ENCODE peak calls at places on chromosomes 12 and 14, in four cellular contexts. One of them, this sample, is unnamed.

GRCh38 chr12:114013601-114014345 is 47.6 kb upstream of the RBM19 start:
- DNase-seq in breast epithelium: no peak
- DNase-seq in spleen: no peak
- DNase-seq in heart right ventricle: peak
- DNase-seq in this sample: no peak

GRCh38 chr12:105067511-105068031 is 16.7 kb downstream of the ALDH1L2 start:
- DNase-seq in spleen: no peak
- DNase-seq in breast epithelium: no peak
- DNase-seq in heart right ventricle: no peak
- DNase-seq in this sample: no peak

GRCh38 chr14:64772394-64772950 is 68.2 kb downstream of the PLEKHG3 start:
- DNase-seq in heart right ventricle: no peak
- DNase-seq in breast epithelium: no peak
- DNase-seq in spleen: peak
- DNase-seq in this sample: no peak

GRCh38 chr12:103590271-103590670 is 3.2 kb downstream of the STAB2 start:
- DNase-seq in spleen: no peak
- DNase-seq in heart right ventricle: no peak
- DNase-seq in breast epithelium: no peak
- DNase-seq in this sample: no peak

GRCh38 chr12:115897718-115898117 is 379.8 kb downstream of the MED13L start:
- DNase-seq in breast epithelium: no peak
- DNase-seq in spleen: no peak
- DNase-seq in heart right ventricle: no peak
- DNase-seq in this sample: no peak

GRCh38 chr14:37665951-37666350 is 70.5 kb downstream of the TTC6 start:
- DNase-seq in spleen: no peak
- DNase-seq in breast epithelium: no peak
- DNase-seq in heart right ventricle: no peak
- DNase-seq in this sample: no peak

GRCh38 chr14:102194856-102195255 is 55.2 kb downstream of the WDR20 start:
- DNase-seq in heart right ventricle: no peak
- DNase-seq in breast epithelium: no peak
- DNase-seq in spleen: no peak
- DNase-seq in this sample: no peak

GRCh38 chr12:106710143-106710893 is 64.2 kb upstream of the RIC8B start:
- DNase-seq in heart right ventricle: no peak
- DNase-seq in spleen: no peak
- DNase-seq in breast epithelium: no peak
- DNase-seq in this sample: no peak

GRCh38 chr14:23884541-23884904 is 69.0 kb upstream of the DHRS4 start:
- DNase-seq in breast epithelium: no peak
- DNase-seq in spleen: no peak
- DNase-seq in heart right ventricle: no peak
- DNase-seq in this sample: no peak

GRCh38 chr12:53530920-53531319 is 23.6 kb upstream of the NPFF start:
- DNase-seq in breast epithelium: no peak
- DNase-seq in spleen: no peak
- DNase-seq in heart right ventricle: no peak
- DNase-seq in this sample: no peak

GRCh38 chr14:106378191-106378590 is 851.8 kb downstream of the TMEM121 start:
- DNase-seq in heart right ventricle: no peak
- DNase-seq in spleen: no peak
- DNase-seq in breast epithelium: no peak
- DNase-seq in this sample: no peak

GRCh38 chr14:33792387-33793368 is 158.2 kb downstream of the EGLN3 start:
- DNase-seq in spleen: peak
- DNase-seq in heart right ventricle: peak
- DNase-seq in breast epithelium: peak
- DNase-seq in this sample: peak

GRCh38 chr14:53865716-53866115 is 90.9 kb downstream of the BMP4 start:
- DNase-seq in heart right ventricle: no peak
- DNase-seq in spleen: no peak
- DNase-seq in breast epithelium: no peak
- DNase-seq in this sample: no peak

GRCh38 chr12:47068539-47068938 is 10.9 kb upstream of the PCED1B start:
- DNase-seq in spleen: no peak
- DNase-seq in breast epithelium: no peak
- DNase-seq in heart right ventricle: no peak
- DNase-seq in this sample: no peak

GRCh38 chr12:6122211-6122610 is 2.3 kb downstream of the VWF start:
- DNase-seq in spleen: no peak
- DNase-seq in breast epithelium: no peak
- DNase-seq in heart right ventricle: no peak
- DNase-seq in this sample: no peak

GRCh38 chr14:62428429-62429203 is 616.6 kb downstream of the KCNH5 start:
- DNase-seq in spleen: no peak
- DNase-seq in heart right ventricle: no peak
- DNase-seq in breast epithelium: no peak
- DNase-seq in this sample: no peak

GRCh38 chr14:35879141-35879648 is 53.1 kb downstream of the BRMS1L start:
- DNase-seq in heart right ventricle: no peak
- DNase-seq in breast epithelium: no peak
- DNase-seq in spleen: no peak
- DNase-seq in this sample: no peak

GRCh38 chr12:65556676-65557424 is 267.4 kb upstream of the HMGA2 start:
- DNase-seq in spleen: peak
- DNase-seq in breast epithelium: peak
- DNase-seq in heart right ventricle: peak
- DNase-seq in this sample: peak

GRCh38 chr12:74820324-74820723 is 282.7 kb downstream of the ATXN7L3B start:
- DNase-seq in spleen: no peak
- DNase-seq in breast epithelium: no peak
- DNase-seq in heart right ventricle: no peak
- DNase-seq in this sample: no peak

GRCh38 chr14:22071001-22071400 is 397.4 kb upstream of the OR4E1 start:
- DNase-seq in heart right ventricle: no peak
- DNase-seq in breast epithelium: no peak
- DNase-seq in spleen: peak
- DNase-seq in this sample: no peak

GRCh38 chr14:68247867-68248266 is 428.3 kb downstream of the RAD51B start:
- DNase-seq in breast epithelium: no peak
- DNase-seq in heart right ventricle: no peak
- DNase-seq in spleen: no peak
- DNase-seq in this sample: no peak

GRCh38 chr14:68247281-68247680 is 427.7 kb downstream of the RAD51B start:
- DNase-seq in heart right ventricle: no peak
- DNase-seq in spleen: no peak
- DNase-seq in breast epithelium: no peak
- DNase-seq in this sample: no peak

GRCh38 chr14:68246074-68246980 is 426.7 kb downstream of the RAD51B start:
- DNase-seq in heart right ventricle: peak
- DNase-seq in spleen: no peak
- DNase-seq in breast epithelium: no peak
- DNase-seq in this sample: no peak

GRCh38 chr14:68249534-68250517 is 430.2 kb downstream of the RAD51B start:
- DNase-seq in breast epithelium: no peak
- DNase-seq in heart right ventricle: no peak
- DNase-seq in spleen: no peak
- DNase-seq in this sample: no peak

DNA sequence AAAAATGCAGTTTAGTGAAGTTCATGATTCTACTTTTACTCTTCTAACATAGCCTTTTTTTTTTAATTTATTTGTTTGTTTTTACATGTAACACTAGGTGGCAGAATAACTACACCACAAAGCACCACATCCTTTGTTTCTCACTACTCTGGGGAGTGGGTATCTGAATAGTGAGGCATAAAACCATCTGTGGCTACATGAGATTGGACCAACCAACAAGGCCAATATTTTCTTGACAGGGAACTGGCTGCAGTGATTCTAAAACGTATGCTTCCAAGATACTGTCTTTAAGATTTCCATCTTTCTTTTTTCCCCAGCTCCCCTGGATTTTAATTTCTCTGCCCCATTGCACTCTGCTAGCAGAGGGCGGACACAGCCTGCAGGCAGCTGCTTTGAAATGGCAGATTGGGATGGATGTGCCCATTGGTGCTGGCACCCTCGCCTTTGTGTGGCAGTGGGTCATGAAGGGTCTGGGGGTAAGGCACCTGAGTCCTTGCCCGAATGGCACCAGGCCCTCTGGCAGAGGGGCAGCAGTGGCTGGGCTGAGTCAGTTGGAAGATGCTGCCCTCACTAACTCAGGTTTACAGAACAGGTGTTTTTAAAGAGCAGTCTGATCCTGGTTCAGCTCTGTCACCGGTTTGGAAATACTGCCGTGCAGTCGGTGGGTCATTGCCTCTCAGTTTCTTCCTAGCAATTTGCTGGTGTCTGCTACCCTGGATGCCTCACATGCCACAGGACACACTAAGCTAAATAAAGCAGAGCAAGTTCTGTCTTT is 429.1 kb downstream of the RAD51B start:
- DNase-seq in breast epithelium: no peak
- DNase-seq in heart right ventricle: peak
- DNase-seq in spleen: peak
- DNase-seq in this sample: peak
- TF ChIP-seq CTCF in breast epithelium: peak
- TF ChIP-seq CTCF in heart right ventricle: peak
- TF ChIP-seq CTCF in spleen: peak
- TF ChIP-seq CTCF in this sample: peak

GRCh38 chr12:26044007-26044394 is 80.8 kb downstream of the BHLHE41 start:
- DNase-seq in heart right ventricle: no peak
- DNase-seq in spleen: no peak
- DNase-seq in breast epithelium: no peak
- DNase-seq in this sample: no peak

GRCh38 chr12:26044592-26044991 is 80.2 kb downstream of the BHLHE41 start:
- DNase-seq in spleen: no peak
- DNase-seq in heart right ventricle: no peak
- DNase-seq in breast epithelium: no peak
- DNase-seq in this sample: no peak

GRCh38 chr12:26046203-26046602 is 78.6 kb downstream of the BHLHE41 start:
- DNase-seq in heart right ventricle: no peak
- DNase-seq in spleen: no peak
- DNase-seq in breast epithelium: no peak
- DNase-seq in this sample: no peak

GRCh38 chr12:26046886-26047285 is 78.0 kb downstream of the BHLHE41 start:
- DNase-seq in breast epithelium: no peak
- DNase-seq in heart right ventricle: no peak
- DNase-seq in spleen: no peak
- DNase-seq in this sample: no peak

DNA sequence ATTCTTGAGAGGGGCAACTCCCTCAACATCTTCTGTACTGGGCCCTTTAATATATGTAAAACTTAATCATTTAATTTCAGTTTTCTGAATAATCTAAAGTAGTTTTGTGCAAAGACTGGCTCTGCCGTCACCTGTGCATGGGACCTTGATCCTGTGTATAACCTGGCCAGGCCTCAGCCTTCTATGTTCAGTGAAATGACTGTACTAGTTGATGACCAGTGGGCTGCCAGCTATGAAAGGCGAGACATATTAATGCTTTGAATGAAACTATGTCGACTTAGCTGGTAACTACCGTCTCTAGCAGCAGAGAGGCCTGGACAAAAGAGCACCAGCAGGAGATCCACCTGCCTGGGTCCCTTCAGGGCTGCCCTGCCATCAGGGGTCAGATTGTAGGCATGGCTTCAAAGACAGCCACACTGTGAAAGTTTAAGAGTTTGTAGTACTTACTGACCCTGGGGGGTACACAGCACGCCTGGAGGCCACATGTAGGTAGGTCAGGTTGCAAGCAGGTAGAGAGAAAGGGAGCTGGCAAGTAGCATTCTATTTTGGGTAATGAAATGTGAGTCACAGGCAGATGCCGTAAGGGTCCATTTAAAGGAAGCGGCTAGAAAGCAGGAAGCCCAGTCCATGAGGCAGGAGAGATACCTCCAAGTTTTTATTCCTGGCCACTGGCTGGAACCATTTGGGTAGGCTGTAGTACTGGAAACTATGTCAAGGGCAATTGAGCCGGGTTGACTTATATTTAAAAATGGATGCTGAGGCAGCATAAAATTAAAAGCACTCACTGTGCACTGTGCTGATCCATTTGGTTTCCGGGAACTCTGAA is 77.2 kb downstream of the BHLHE41 start:
- DNase-seq in spleen: no peak
- DNase-seq in breast epithelium: no peak
- DNase-seq in heart right ventricle: peak
- DNase-seq in this sample: no peak
- H3K4me3 ChIP-seq in spleen: no peak
- H3K4me3 ChIP-seq in breast epithelium: no peak
- H3K4me3 ChIP-seq in heart right ventricle: no peak
- H3K4me3 ChIP-seq in this sample: no peak

GRCh38 chr12:1500095-1500801 is 94.1 kb downstream of the FBXL14 start:
- DNase-seq in heart right ventricle: peak
- DNase-seq in spleen: no peak
- DNase-seq in breast epithelium: no peak
- DNase-seq in this sample: no peak

GRCh38 chr12:1498199-1498740 is 96.1 kb downstream of the FBXL14 start:
- DNase-seq in breast epithelium: no peak
- DNase-seq in spleen: no peak
- DNase-seq in heart right ventricle: no peak
- DNase-seq in this sample: no peak

GRCh38 chr12:1497161-1497560 is 97.2 kb downstream of the FBXL14 start:
- DNase-seq in breast epithelium: no peak
- DNase-seq in heart right ventricle: no peak
- DNase-seq in spleen: no peak
- DNase-seq in this sample: no peak

GRCh38 chr12:1501001-1501400 is 93.4 kb downstream of the FBXL14 start:
- DNase-seq in breast epithelium: no peak
- DNase-seq in spleen: no peak
- DNase-seq in heart right ventricle: no peak
- DNase-seq in this sample: no peak

DNA sequence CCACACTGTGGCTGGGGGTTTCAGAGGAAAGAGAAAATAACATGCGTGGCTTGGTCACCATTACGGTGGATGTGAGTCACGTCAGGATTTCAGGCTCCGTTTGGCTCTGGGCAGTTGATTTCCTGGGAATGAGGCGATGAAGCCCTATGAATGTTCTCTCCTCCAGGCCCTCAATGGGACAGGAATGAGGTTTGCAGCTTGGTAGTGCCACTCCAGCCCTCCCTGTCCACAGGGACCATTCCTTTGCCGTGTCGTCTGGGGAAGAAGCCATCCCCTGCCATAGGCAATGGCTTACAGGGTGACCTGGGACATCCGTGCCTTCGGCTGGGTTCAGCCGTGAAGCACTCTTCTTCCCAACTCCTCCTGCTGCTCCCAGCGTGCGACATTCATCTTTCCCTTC is 95.0 kb downstream of the FBXL14 start:
- DNase-seq in heart right ventricle: no peak
- DNase-seq in spleen: no peak
- DNase-seq in breast epithelium: no peak
- DNase-seq in this sample: no peak
- H3K27ac ChIP-seq in heart right ventricle: no peak
- H3K27ac ChIP-seq in spleen: no peak
- H3K27ac ChIP-seq in breast epithelium: no peak
- H3K27ac ChIP-seq in this sample: no peak

GRCh38 chr12:64403708-64404469 is at the start of gene XPOT:
- DNase-seq in breast epithelium: peak
- DNase-seq in heart right ventricle: peak
- DNase-seq in spleen: peak
- DNase-seq in this sample: peak

GRCh38 chr12:64402181-64402580 is 2.0 kb upstream of the XPOT start:
- DNase-seq in spleen: no peak
- DNase-seq in heart right ventricle: no peak
- DNase-seq in breast epithelium: no peak
- DNase-seq in this sample: no peak

GRCh38 chr12:64407342-64408223 is 3.4 kb downstream of the XPOT start:
- DNase-seq in breast epithelium: no peak
- DNase-seq in heart right ventricle: no peak
- DNase-seq in spleen: no peak
- DNase-seq in this sample: no peak

GRCh38 chr12:64400041-64400440 is 4.2 kb upstream of the XPOT start:
- DNase-seq in spleen: no peak
- DNase-seq in breast epithelium: no peak
- DNase-seq in heart right ventricle: no peak
- DNase-seq in this sample: no peak

GRCh38 chr12:64404470-64405446 is 566 bp downstream of the XPOT start:
- DNase-seq in spleen: no peak
- DNase-seq in heart right ventricle: peak
- DNase-seq in breast epithelium: peak
- DNase-seq in this sample: peak
- TF ChIP-seq CTCF in spleen: no peak
- TF ChIP-seq CTCF in heart right ventricle: no peak
- TF ChIP-seq CTCF in breast epithelium: no peak
- TF ChIP-seq CTCF in this sample: no peak

This sample was measured in pancreas.